ENCODE peak calls at places on chromosomes 6 and 20, in four cellular contexts. C, I, A and P are unnamed samples.

GRCh38 chr6:144284753-144285547 is at the start of gene UTRN:
- DNase-seq in C (peak), I (peak), A (peak), P (peak)

GRCh38 chr6:97094376-97094775 is 169.8 kb downstream of the KLHL32 start:
- DNase-seq in C (no peak), I (no peak), A (no peak), P (no peak)

GRCh38 chr6:139881728-139882211 is 507.3 kb upstream of the CITED2 start:
- DNase-seq in C (peak), I (peak), A (peak), P (peak)

GRCh38 chr6:88492241-88492640 is 326.1 kb upstream of the CNR1 start:
- DNase-seq in C (no peak), I (no peak), A (no peak), P (no peak)

GRCh38 chr20:31652917-31653385 is 15.2 kb downstream of the COX4I2 start:
- DNase-seq in C (peak), I (no peak), A (no peak), P (peak)

GRCh38 chr6:80523531-80523970 is 417.1 kb downstream of the BCKDHB start:
- DNase-seq in C (no peak), I (peak), A (peak), P (no peak)

GRCh38 chr6:82494367-82494766 is 130.8 kb downstream of the TPBG start:
- DNase-seq in C (no peak), I (no peak), A (peak), P (peak)

GRCh38 chr6:87791029-87791428 is 89.0 kb upstream of the AKIRIN2 start:
- DNase-seq in C (no peak), I (no peak), A (no peak), P (no peak)

GRCh38 chr20:57605045-57605444 is 15.2 kb downstream of the ZBP1 start:
- DNase-seq in C (no peak), I (no peak), A (no peak), P (no peak)

GRCh38 chr20:32467506-32468312 is 109.6 kb downstream of the ASXL1 start:
- DNase-seq in C (no peak), I (no peak), A (no peak), P (no peak)

GRCh38 chr20:51368461-51369211 is 173.9 kb downstream of the NFATC2 start:
- DNase-seq in C (no peak), I (no peak), A (no peak), P (no peak)

GRCh38 chr6:423062-423798 is 31.7 kb downstream of the IRF4 start:
- DNase-seq in C (no peak), I (no peak), A (no peak), P (no peak)

GRCh38 chr6:44672086-44672485 is 284.6 kb downstream of the CDC5L start:
- DNase-seq in C (no peak), I (no peak), A (no peak), P (no peak)

GRCh38 chr20:44448753-44449546 is 26.7 kb upstream of the TTPAL start:
- DNase-seq in C (peak), I (peak), A (no peak), P (peak)

GRCh38 chr6:154302111-154302752 is 54.4 kb downstream of the IPCEF1 start:
- DNase-seq in C (peak), I (no peak), A (peak), P (no peak)

GRCh38 chr6:27188206-27188884 is 59.2 kb upstream of the PRSS16 start:
- DNase-seq in C (peak), I (peak), A (peak), P (peak)

GRCh38 chr6:10385512-10386132 is 29.3 kb downstream of the TFAP2A start:
- DNase-seq in C (no peak), I (no peak), A (no peak), P (no peak)

GRCh38 chr6:148374040-148374439 is 31.4 kb downstream of the SASH1 start:
- DNase-seq in C (no peak), I (no peak), A (no peak), P (no peak)

GRCh38 chr6:31597006-31597405 is 4.2 kb upstream of the NCR3 start:
- DNase-seq in C (peak), I (no peak), A (peak), P (peak)

GRCh38 chr6:132132420-132132819 is 181.2 kb upstream of the CCN2 start:
- DNase-seq in C (peak), I (no peak), A (peak), P (no peak)

GRCh38 chr20:2136275-2136674 is 34.6 kb downstream of the STK35 start:
- DNase-seq in C (no peak), I (no peak), A (no peak), P (no peak)

GRCh38 chr20:50195524-50196120 is 5.0 kb downstream of the CEBPB start:
- DNase-seq in C (no peak), I (no peak), A (no peak), P (no peak)

GRCh38 chr6:40734607-40735006 is 147.4 kb upstream of the LRFN2 start:
- DNase-seq in C (no peak), I (no peak), A (no peak), P (no peak)

GRCh38 chr20:63495771-63496403 is 3.0 kb downstream of the EEF1A2 start:
- DNase-seq in C (peak), I (peak), A (peak), P (peak)